ENCODE peak calls at places on chromosomes 5 and 9, in eight cellular contexts. One of them, this sample, is unnamed.

GRCh38 chr5:173239233-173239593 is 4.2 kb upstream of the NKX2-5 start:
- DNase-seq in astrocyte of the spinal cord: no peak
- DNase-seq in HCT116: no peak
- DNase-seq in GM12865: no peak
- DNase-seq in tibial artery: no peak
- DNase-seq in WTC11: no peak
- DNase-seq in CD4-positive, alpha-beta T cell: no peak
- DNase-seq in A549: no peak
- DNase-seq in this sample: no peak

GRCh38 chr5:75460947-75461346 is 50.5 kb downstream of the CERT1 start:
- DNase-seq in astrocyte of the spinal cord: no peak
- DNase-seq in HCT116: no peak
- DNase-seq in GM12865: peak; percentile 44
- DNase-seq in tibial artery: no peak
- DNase-seq in WTC11: no peak
- DNase-seq in CD4-positive, alpha-beta T cell: no peak
- DNase-seq in A549: no peak
- DNase-seq in this sample: peak; percentile 12

GRCh38 chr5:117519957-117520500 is 945.4 kb upstream of the SEMA6A start:
- DNase-seq in astrocyte of the spinal cord: no peak
- DNase-seq in HCT116: no peak
- DNase-seq in GM12865: no peak
- DNase-seq in tibial artery: no peak
- DNase-seq in WTC11: no peak
- DNase-seq in CD4-positive, alpha-beta T cell: no peak
- DNase-seq in A549: no peak
- DNase-seq in this sample: no peak

GRCh38 chr5:66281309-66281708 is 137.2 kb downstream of the SREK1 start:
- DNase-seq in astrocyte of the spinal cord: no peak
- DNase-seq in HCT116: no peak
- DNase-seq in GM12865: no peak
- DNase-seq in tibial artery: no peak
- DNase-seq in WTC11: no peak
- DNase-seq in CD4-positive, alpha-beta T cell: no peak
- DNase-seq in A549: no peak
- DNase-seq in this sample: no peak

GRCh38 chr5:17185776-17186175 is 31.7 kb upstream of the BASP1 start:
- DNase-seq in astrocyte of the spinal cord: peak; percentile 85
- DNase-seq in HCT116: no peak
- DNase-seq in GM12865: no peak
- DNase-seq in tibial artery: peak; percentile 85
- DNase-seq in WTC11: no peak
- DNase-seq in CD4-positive, alpha-beta T cell: no peak
- DNase-seq in A549: no peak
- DNase-seq in this sample: no peak

GRCh38 chr5:159340511-159340910 is 10.2 kb upstream of the IL12B start:
- DNase-seq in astrocyte of the spinal cord: no peak
- DNase-seq in HCT116: no peak
- DNase-seq in GM12865: no peak
- DNase-seq in tibial artery: no peak
- DNase-seq in WTC11: no peak
- DNase-seq in CD4-positive, alpha-beta T cell: no peak
- DNase-seq in A549: no peak
- DNase-seq in this sample: no peak

GRCh38 chr5:66963559-66963971 is 233.0 kb downstream of the CD180 start:
- DNase-seq in astrocyte of the spinal cord: no peak
- DNase-seq in HCT116: no peak
- DNase-seq in GM12865: no peak
- DNase-seq in tibial artery: no peak
- DNase-seq in WTC11: peak; percentile 39
- DNase-seq in CD4-positive, alpha-beta T cell: no peak
- DNase-seq in A549: no peak
- DNase-seq in this sample: no peak

GRCh38 chr5:51386916-51387853 is 3.9 kb downstream of the ISL1 start:
- DNase-seq in astrocyte of the spinal cord: no peak
- DNase-seq in HCT116: no peak
- DNase-seq in GM12865: no peak
- DNase-seq in tibial artery: no peak
- DNase-seq in WTC11: peak; percentile 63
- DNase-seq in CD4-positive, alpha-beta T cell: no peak
- DNase-seq in A549: no peak
- DNase-seq in this sample: no peak

GRCh38 chr9:19967567-19968459 is 179.0 kb upstream of the SLC24A2 start:
- DNase-seq in astrocyte of the spinal cord: no peak
- DNase-seq in HCT116: no peak
- DNase-seq in GM12865: no peak
- DNase-seq in tibial artery: no peak
- DNase-seq in WTC11: peak; percentile 19
- DNase-seq in CD4-positive, alpha-beta T cell: no peak
- DNase-seq in A549: no peak
- DNase-seq in this sample: no peak

GRCh38 chr5:174563899-174564298 is 160.5 kb upstream of the MSX2 start:
- DNase-seq in astrocyte of the spinal cord: peak; percentile 20
- DNase-seq in HCT116: no peak
- DNase-seq in GM12865: no peak
- DNase-seq in tibial artery: no peak
- DNase-seq in WTC11: no peak
- DNase-seq in CD4-positive, alpha-beta T cell: no peak
- DNase-seq in A549: no peak
- DNase-seq in this sample: no peak

GRCh38 chr5:122942164-122942914 is 94.2 kb downstream of the PPIC start:
- DNase-seq in astrocyte of the spinal cord: peak; percentile 19
- DNase-seq in HCT116: no peak
- DNase-seq in GM12865: no peak
- DNase-seq in tibial artery: no peak
- DNase-seq in WTC11: no peak
- DNase-seq in CD4-positive, alpha-beta T cell: no peak
- DNase-seq in A549: no peak
- DNase-seq in this sample: no peak

GRCh38 chr9:127133739-127134167 is 11.3 kb upstream of the ANGPTL2 start:
- DNase-seq in astrocyte of the spinal cord: peak; percentile 87
- DNase-seq in HCT116: no peak
- DNase-seq in GM12865: no peak
- DNase-seq in tibial artery: peak; percentile 71
- DNase-seq in WTC11: no peak
- DNase-seq in CD4-positive, alpha-beta T cell: no peak
- DNase-seq in A549: no peak
- DNase-seq in this sample: no peak

GRCh38 chr9:36148652-36149051 is 12.1 kb downstream of the GLIPR2 start:
- DNase-seq in astrocyte of the spinal cord: peak; percentile 99
- DNase-seq in HCT116: no peak
- DNase-seq in GM12865: peak; percentile 97
- DNase-seq in tibial artery: peak; percentile 98
- DNase-seq in WTC11: no peak
- DNase-seq in CD4-positive, alpha-beta T cell: peak; percentile 58
- DNase-seq in A549: peak; percentile 91
- DNase-seq in this sample: peak; percentile 70

GRCh38 chr5:1497795-1498622 is 25.8 kb downstream of the LPCAT1 start:
- DNase-seq in astrocyte of the spinal cord: no peak
- DNase-seq in HCT116: no peak
- DNase-seq in GM12865: peak; percentile 89
- DNase-seq in tibial artery: no peak
- DNase-seq in WTC11: no peak
- DNase-seq in CD4-positive, alpha-beta T cell: no peak
- DNase-seq in A549: no peak
- DNase-seq in this sample: peak; percentile 70

GRCh38 chr5:52985306-52985705 is 3.8 kb upstream of the ITGA2 start:
- DNase-seq in astrocyte of the spinal cord: no peak
- DNase-seq in HCT116: no peak
- DNase-seq in GM12865: peak; percentile 21
- DNase-seq in tibial artery: no peak
- DNase-seq in WTC11: no peak
- DNase-seq in CD4-positive, alpha-beta T cell: no peak
- DNase-seq in A549: no peak
- DNase-seq in this sample: no peak

GRCh38 chr5:154627711-154628678 is 127.2 kb upstream of the LARP1 start:
- DNase-seq in astrocyte of the spinal cord: no peak
- DNase-seq in HCT116: no peak
- DNase-seq in GM12865: no peak
- DNase-seq in tibial artery: no peak
- DNase-seq in WTC11: no peak
- DNase-seq in CD4-positive, alpha-beta T cell: no peak
- DNase-seq in A549: no peak
- DNase-seq in this sample: no peak

DNA sequence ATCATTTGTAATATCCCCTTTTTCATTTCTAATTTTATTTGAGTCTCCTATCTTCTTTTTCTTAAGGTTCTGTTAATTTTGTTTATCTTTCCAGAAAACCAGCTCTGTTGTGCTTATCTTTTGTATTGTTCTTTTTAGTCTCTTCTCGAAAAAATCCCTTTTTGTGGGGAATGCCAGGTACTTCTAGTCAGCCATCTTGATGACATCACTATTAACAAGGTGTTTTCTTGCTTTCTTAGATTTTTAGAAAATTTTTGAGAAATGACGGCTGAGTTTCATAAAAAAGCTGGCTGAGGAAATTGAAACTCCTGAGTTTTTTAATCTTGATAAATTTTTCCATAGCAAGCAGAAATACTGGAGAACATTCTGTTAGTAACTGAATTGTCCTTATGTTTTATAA is 10.7 kb downstream of the RNF180 start:
- DNase-seq in astrocyte of the spinal cord: no peak
- DNase-seq in HCT116: no peak
- DNase-seq in GM12865: no peak
- DNase-seq in tibial artery: no peak
- DNase-seq in WTC11: no peak
- DNase-seq in CD4-positive, alpha-beta T cell: no peak
- DNase-seq in A549: no peak
- DNase-seq in this sample: no peak
- TF ChIP-seq CTCF in astrocyte of the spinal cord: no peak
- TF ChIP-seq CTCF in HCT116: no peak
- TF ChIP-seq CTCF in GM12865: no peak
- TF ChIP-seq CTCF in tibial artery: no peak
- TF ChIP-seq CTCF in WTC11: no peak
- TF ChIP-seq CTCF in CD4-positive, alpha-beta T cell: no peak
- TF ChIP-seq CTCF in A549: no peak
- TF ChIP-seq CTCF in this sample: no peak

GRCh38 chr9:15231788-15232635 is 75.0 kb downstream of the TTC39B start:
- DNase-seq in astrocyte of the spinal cord: no peak
- DNase-seq in HCT116: peak; percentile 29
- DNase-seq in GM12865: peak; percentile 47
- DNase-seq in tibial artery: no peak
- DNase-seq in WTC11: peak; percentile 41
- DNase-seq in CD4-positive, alpha-beta T cell: no peak
- DNase-seq in A549: peak; percentile 13
- DNase-seq in this sample: peak; percentile 65
- TF ChIP-seq CTCF in astrocyte of the spinal cord: peak; percentile 62
- TF ChIP-seq CTCF in HCT116: peak; percentile 77
- TF ChIP-seq CTCF in GM12865: peak; percentile 60
- TF ChIP-seq CTCF in tibial artery: no peak
- TF ChIP-seq CTCF in WTC11: peak; percentile 72
- TF ChIP-seq CTCF in CD4-positive, alpha-beta T cell: no peak
- TF ChIP-seq CTCF in A549: peak; percentile 43
- TF ChIP-seq CTCF in this sample: peak; percentile 70

GRCh38 chr5:157750320-157750719 is 6.8 kb downstream of the LSM11 start:
- DNase-seq in astrocyte of the spinal cord: peak; percentile 20
- DNase-seq in HCT116: no peak
- DNase-seq in GM12865: no peak
- DNase-seq in tibial artery: no peak
- DNase-seq in WTC11: no peak
- DNase-seq in CD4-positive, alpha-beta T cell: no peak
- DNase-seq in A549: no peak
- DNase-seq in this sample: no peak

GRCh38 chr5:157747766-157748700 is 4.5 kb downstream of the LSM11 start:
- DNase-seq in astrocyte of the spinal cord: peak; percentile 18
- DNase-seq in HCT116: no peak
- DNase-seq in GM12865: no peak
- DNase-seq in tibial artery: no peak
- DNase-seq in WTC11: no peak
- DNase-seq in CD4-positive, alpha-beta T cell: no peak
- DNase-seq in A549: no peak
- DNase-seq in this sample: no peak

GRCh38 chr5:157749462-157749799 is 5.9 kb downstream of the LSM11 start:
- DNase-seq in astrocyte of the spinal cord: no peak
- DNase-seq in HCT116: no peak
- DNase-seq in GM12865: no peak
- DNase-seq in tibial artery: no peak
- DNase-seq in WTC11: no peak
- DNase-seq in CD4-positive, alpha-beta T cell: no peak
- DNase-seq in A549: no peak
- DNase-seq in this sample: no peak

GRCh38 chr5:157747173-157747758 is 3.8 kb downstream of the LSM11 start:
- DNase-seq in astrocyte of the spinal cord: no peak
- DNase-seq in HCT116: no peak
- DNase-seq in GM12865: no peak
- DNase-seq in tibial artery: no peak
- DNase-seq in WTC11: no peak
- DNase-seq in CD4-positive, alpha-beta T cell: no peak
- DNase-seq in A549: no peak
- DNase-seq in this sample: no peak

GRCh38 chr5:157748740-157749461 is 5.4 kb downstream of the LSM11 start:
- DNase-seq in astrocyte of the spinal cord: peak; percentile 77
- DNase-seq in HCT116: no peak
- DNase-seq in GM12865: no peak
- DNase-seq in tibial artery: no peak
- DNase-seq in WTC11: no peak
- DNase-seq in CD4-positive, alpha-beta T cell: no peak
- DNase-seq in A549: no peak
- DNase-seq in this sample: no peak
- TF ChIP-seq CTCF in astrocyte of the spinal cord: peak; percentile 20
- TF ChIP-seq CTCF in HCT116: no peak
- TF ChIP-seq CTCF in GM12865: no peak
- TF ChIP-seq CTCF in tibial artery: no peak
- TF ChIP-seq CTCF in WTC11: no peak
- TF ChIP-seq CTCF in CD4-positive, alpha-beta T cell: no peak
- TF ChIP-seq CTCF in A549: no peak
- TF ChIP-seq CTCF in this sample: no peak

GRCh38 chr5:59694416-59694815 is 199.1 kb downstream of the PDE4D start:
- DNase-seq in astrocyte of the spinal cord: no peak
- DNase-seq in HCT116: no peak
- DNase-seq in GM12865: no peak
- DNase-seq in tibial artery: no peak
- DNase-seq in WTC11: no peak
- DNase-seq in CD4-positive, alpha-beta T cell: no peak
- DNase-seq in A549: no peak
- DNase-seq in this sample: no peak
- TF ChIP-seq CTCF in astrocyte of the spinal cord: no peak
- TF ChIP-seq CTCF in HCT116: no peak
- TF ChIP-seq CTCF in GM12865: no peak
- TF ChIP-seq CTCF in tibial artery: no peak
- TF ChIP-seq CTCF in WTC11: no peak
- TF ChIP-seq CTCF in CD4-positive, alpha-beta T cell: no peak
- TF ChIP-seq CTCF in A549: no peak
- TF ChIP-seq CTCF in this sample: no peak

DNA sequence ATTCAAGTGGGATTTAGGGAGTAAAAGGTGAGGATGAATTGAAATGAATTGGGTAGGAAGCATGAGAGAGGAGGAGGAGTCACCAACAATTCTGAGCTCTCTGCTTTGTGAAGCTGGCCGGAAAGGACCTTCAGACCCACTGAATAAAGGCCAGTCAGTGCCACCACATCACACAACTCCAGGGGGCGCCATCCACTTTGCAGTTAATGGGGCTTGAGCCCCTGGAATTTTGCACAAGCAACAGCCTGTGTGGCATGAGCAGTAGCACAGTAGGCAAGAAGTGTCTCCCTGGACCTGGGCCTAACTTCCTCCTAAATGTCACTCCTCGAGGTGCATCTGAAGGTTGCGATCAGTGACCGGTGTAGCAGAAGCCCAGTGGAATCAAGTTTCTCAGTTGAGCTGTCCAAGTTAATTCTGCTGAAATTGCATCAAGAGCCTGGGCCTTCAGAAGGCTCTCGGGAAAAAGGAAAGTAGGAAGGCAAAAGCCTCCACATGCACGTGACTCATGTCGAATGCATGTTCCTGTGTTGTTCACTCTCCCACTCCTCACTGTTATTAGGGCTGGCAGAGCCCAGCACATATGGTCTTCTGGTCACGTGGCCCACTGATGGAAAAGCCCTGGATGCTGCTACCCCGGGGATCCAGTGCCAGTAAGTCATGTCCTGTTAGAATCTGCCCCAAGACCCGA is 27.8 kb upstream of the GLIS3 start:
- DNase-seq in astrocyte of the spinal cord: peak; percentile 71
- DNase-seq in HCT116: no peak
- DNase-seq in GM12865: no peak
- DNase-seq in tibial artery: no peak
- DNase-seq in WTC11: peak; percentile 52
- DNase-seq in CD4-positive, alpha-beta T cell: no peak
- DNase-seq in A549: no peak
- DNase-seq in this sample: no peak
- TF ChIP-seq CTCF in astrocyte of the spinal cord: peak; percentile 20
- TF ChIP-seq CTCF in HCT116: peak; percentile 29
- TF ChIP-seq CTCF in GM12865: no peak
- TF ChIP-seq CTCF in tibial artery: no peak
- TF ChIP-seq CTCF in WTC11: peak; percentile 38
- TF ChIP-seq CTCF in CD4-positive, alpha-beta T cell: no peak
- TF ChIP-seq CTCF in A549: no peak
- TF ChIP-seq CTCF in this sample: no peak